ENCODE peak calls at places on chromosomes 3 and 15, in four cellular contexts. B is HepG2, Q is GM12878, A is H1. J is an unnamed sample.

GRCh38 chr15:70055601-70056051 is 42.1 kb downstream of the TLE3 start:
- DNase-seq in B (no peak), Q (no peak), A (no peak), J (no peak)

GRCh38 chr15:68730491-68731317 is 90.0 kb downstream of the ANP32A start:
- DNase-seq in B (peak; percentile 21), Q (no peak), A (peak; percentile 19), J (peak; percentile 55)

GRCh38 chr3:52533623-52534280 is at the start of gene NT5DC2:
- DNase-seq in B (peak; percentile 46), Q (no peak), A (no peak), J (peak; percentile 23)

GRCh38 chr3:136787226-136787793 is 31.6 kb upstream of the SLC35G2 start:
- DNase-seq in B (peak; percentile 27), Q (no peak), A (no peak), J (no peak)

GRCh38 chr3:33911525-33912322 is 113.3 kb downstream of the PDCD6IP start:
- DNase-seq in B (no peak), Q (no peak), A (no peak), J (no peak)

GRCh38 chr3:104628185-104628789 is 738.4 kb upstream of the ALCAM start:
- DNase-seq in B (peak; percentile 32), Q (no peak), A (no peak), J (no peak)

GRCh38 chr3:184378650-184379374 is 805 bp upstream of the THPO start:
- DNase-seq in B (no peak), Q (no peak), A (no peak), J (no peak)

GRCh38 chr3:180048840-180049239 is 12.1 kb upstream of the PEX5L start:
- DNase-seq in B (no peak), Q (no peak), A (no peak), J (no peak)

GRCh38 chr3:170330366-170330765 is 27.1 kb upstream of the SKIL start:
- DNase-seq in B (peak; percentile 68), Q (no peak), A (no peak), J (no peak)

GRCh38 chr3:110528305-110529121 is 543.1 kb upstream of the NECTIN3 start:
- DNase-seq in B (no peak), Q (no peak), A (no peak), J (peak; percentile 66)

GRCh38 chr3:49841126-49841525 is 15.2 kb downstream of the TRAIP start:
- DNase-seq in B (no peak), Q (no peak), A (peak; percentile 9), J (peak; percentile 32)

GRCh38 chr3:177498037-177498857 is 301.0 kb upstream of the TBL1XR1 start:
- DNase-seq in B (no peak), Q (no peak), A (no peak), J (no peak)

GRCh38 chr3:158810823-158811425 is 9.1 kb downstream of the MFSD1 start:
- DNase-seq in B (no peak), Q (no peak), A (no peak), J (no peak)

GRCh38 chr15:41827880-41828746 is at the start of gene JMJD7:
- DNase-seq in B (peak; percentile 61), Q (peak; percentile 44), A (peak; percentile 59), J (peak; percentile 58)

GRCh38 chr15:26294062-26294689 is 431.0 kb upstream of the ATP10A start:
- DNase-seq in B (no peak), Q (no peak), A (peak; percentile 71), J (peak; percentile 25)

GRCh38 chr3:112818289-112818688 is 28.4 kb downstream of the CD200R1L start:
- DNase-seq in B (no peak), Q (no peak), A (no peak), J (no peak)

GRCh38 chr3:32138545-32139104 is 32.2 kb downstream of the GPD1L start:
- DNase-seq in B (no peak), Q (no peak), A (no peak), J (no peak)

GRCh38 chr3:115680802-115681345 is 57.6 kb downstream of the GAP43 start:
- DNase-seq in B (no peak), Q (no peak), A (no peak), J (no peak)

GRCh38 chr15:67510597-67511225 is 10.2 kb upstream of the C15orf61 start:
- DNase-seq in B (no peak), Q (no peak), A (no peak), J (no peak)

DNA sequence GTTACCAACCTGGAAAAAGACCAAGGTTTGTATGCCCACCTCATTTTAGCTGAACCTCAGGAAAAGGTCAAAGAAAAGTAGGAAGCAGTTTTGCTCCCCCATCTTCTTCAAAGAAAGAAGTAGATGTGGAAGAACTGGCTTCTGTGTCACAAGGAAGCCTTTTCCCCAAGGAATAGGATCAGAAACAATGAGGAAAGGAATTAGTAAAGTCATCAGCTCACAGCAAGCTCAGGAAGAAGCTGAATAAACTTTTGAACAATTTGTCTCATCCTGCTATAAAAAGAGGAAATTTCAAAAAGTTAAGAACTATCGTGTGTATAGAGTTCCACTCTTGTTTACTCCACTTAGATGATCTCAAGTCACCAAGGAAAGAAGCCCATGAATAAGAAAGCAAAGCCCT is 174.2 kb downstream of the PDE8A start:
- DNase-seq in B (no peak), Q (no peak), A (no peak), J (no peak)
- TF ChIP-seq YY1 in B (no peak), Q (no peak), A (no peak), J (no peak)

GRCh38 chr3:105781871-105782270 is 86.9 kb downstream of the CBLB start:
- DNase-seq in B (no peak), Q (no peak), A (no peak), J (no peak)

GRCh38 chr3:105783631-105784030 is 85.2 kb downstream of the CBLB start:
- DNase-seq in B (no peak), Q (no peak), A (no peak), J (no peak)

GRCh38 chr3:105774444-105775180 is 94.2 kb downstream of the CBLB start:
- DNase-seq in B (no peak), Q (no peak), A (no peak), J (no peak)

GRCh38 chr3:105775368-105775767 is 93.4 kb downstream of the CBLB start:
- DNase-seq in B (no peak), Q (no peak), A (no peak), J (no peak)

GRCh38 chr3:105780114-105780513 is 88.7 kb downstream of the CBLB start:
- DNase-seq in B (no peak), Q (no peak), A (no peak), J (no peak)
- TF ChIP-seq SUZ12 in B (no peak), Q (no peak), A (no peak), J (no peak)

DNA sequence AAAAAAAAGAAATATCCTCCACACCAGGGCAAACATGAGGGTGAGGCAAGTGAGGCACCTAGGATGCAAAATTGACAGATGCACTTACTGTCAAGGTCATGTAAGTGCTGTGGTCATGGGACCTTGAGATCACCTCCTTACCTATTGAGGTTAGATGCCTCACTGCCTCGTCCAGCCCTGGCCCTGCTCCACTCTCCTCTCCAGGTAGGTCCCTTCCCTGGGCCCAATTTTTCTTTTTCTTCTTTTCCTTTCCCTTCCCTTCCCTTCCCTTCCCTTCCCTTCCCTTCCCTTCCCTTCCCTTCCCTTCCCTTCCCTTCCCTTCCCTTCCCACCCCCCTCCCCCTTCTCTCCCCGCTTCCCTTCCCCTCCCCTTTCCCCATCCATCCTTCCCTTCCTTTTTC is 71.1 kb upstream of the DLG1 start:
- DNase-seq in B (no peak), Q (no peak), A (no peak), J (no peak)
- TF ChIP-seq YY1 in B (no peak), Q (no peak), A (no peak), J (no peak)

GRCh38 chr3:150960708-150961684 is 11.5 kb downstream of the CLRN1 start:
- DNase-seq in B (no peak), Q (no peak), A (no peak), J (no peak)
- TF ChIP-seq SUZ12 in B (no peak), Q (no peak), A (no peak), J (no peak)

DNA sequence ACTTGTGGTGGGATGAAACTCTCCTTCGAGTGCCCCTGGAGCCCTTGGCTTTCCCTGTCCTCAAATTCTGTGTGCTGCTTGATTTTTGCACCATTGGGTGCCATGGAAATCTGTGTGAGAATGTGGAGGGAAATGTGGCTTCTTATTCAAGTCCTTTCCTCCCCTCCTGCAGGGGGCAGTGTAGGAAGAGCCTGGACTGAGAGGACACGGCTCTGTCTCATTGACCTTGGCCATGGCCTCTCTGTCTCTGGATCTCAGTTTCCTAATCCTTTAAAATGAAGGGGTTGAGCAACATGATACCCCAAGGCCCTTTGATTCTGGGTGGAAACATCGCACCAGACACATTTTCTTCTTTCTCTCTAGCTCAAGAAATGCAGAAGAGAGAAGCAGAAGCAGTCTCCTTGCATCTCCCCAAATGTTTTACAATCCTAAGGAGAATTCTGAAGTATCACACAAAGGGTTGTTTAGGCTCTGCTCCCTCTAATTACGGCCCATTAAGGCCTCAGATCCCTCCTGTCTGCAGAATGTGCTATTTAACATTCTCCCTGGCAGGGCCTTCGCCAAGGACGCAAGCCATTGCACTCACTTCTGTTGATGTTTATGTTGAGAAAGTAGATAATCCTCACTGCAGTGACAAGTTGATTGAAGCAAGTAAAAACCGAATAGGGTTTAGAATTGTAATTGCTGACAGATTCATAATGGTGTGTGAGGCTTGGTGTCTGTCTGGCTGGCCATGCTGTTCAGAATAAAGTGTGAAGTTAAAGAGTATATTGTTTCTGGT is 169.1 kb downstream of the TPRG1 start:
- DNase-seq in B (peak; percentile 24), Q (no peak), A (no peak), J (peak; percentile 23)
- TF ChIP-seq YY1 in B (no peak), Q (no peak), A (no peak), J (no peak)

GRCh38 chr15:43251185-43251862 is 15.4 kb downstream of the TGM5 start:
- DNase-seq in B (no peak), Q (no peak), A (no peak), J (no peak)

GRCh38 chr15:43251863-43252241 is 14.9 kb downstream of the TGM5 start:
- DNase-seq in B (no peak), Q (peak; percentile 53), A (no peak), J (no peak)

GRCh38 chr15:43255376-43255775 is 11.4 kb downstream of the TGM5 start:
- DNase-seq in B (no peak), Q (no peak), A (no peak), J (no peak)

GRCh38 chr15:43256341-43256740 is 10.4 kb downstream of the TGM5 start:
- DNase-seq in B (no peak), Q (no peak), A (no peak), J (no peak)

DNA sequence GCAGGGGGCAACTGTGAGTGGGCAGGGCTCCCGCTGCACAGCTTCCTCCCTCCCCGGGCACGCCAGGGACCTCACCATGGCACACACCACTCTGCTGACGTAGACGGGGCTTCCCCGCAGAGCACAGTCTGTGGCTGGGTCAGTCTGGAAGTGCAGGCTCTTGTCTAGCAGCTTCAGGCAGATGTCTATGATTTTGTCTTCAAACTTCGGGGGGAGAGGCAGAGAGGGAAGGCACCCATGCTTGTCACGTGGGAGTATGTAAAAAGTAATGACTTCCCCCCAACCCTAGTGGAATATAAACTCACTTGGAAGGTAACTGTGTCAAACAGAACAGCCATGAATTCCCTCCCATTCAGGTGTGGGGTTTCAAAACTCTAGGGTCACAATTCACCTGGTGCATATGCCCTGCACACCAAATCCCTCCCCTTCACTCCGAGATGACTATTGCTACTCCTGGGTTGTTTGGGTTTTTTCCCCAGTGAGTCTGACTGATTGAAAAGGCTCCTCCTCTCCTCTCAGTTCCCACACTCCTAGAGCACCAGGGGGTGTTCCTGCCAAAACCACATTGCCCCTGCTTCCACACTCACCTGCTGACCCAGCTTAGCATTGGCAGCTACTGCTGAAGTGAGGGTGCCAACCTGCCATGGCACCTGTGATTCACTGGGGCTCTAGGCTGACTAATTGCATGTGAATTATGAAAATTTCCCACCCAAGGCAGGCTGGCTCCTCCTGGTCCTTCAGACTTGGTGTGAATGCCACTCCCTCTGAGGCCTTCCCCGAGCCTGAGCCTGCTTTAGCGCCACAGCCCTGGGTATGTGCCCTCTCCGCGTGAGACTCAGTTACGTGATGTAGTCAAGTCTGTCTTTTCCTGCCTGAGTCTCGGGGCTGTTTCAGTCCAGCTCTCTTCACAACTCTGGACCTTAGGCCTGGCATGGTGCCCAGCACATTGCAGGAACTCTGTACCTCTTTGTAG is 13.0 kb downstream of the TGM5 start:
- DNase-seq in B (no peak), Q (peak; percentile 89), A (no peak), J (no peak)
- TF ChIP-seq SUZ12 in B (no peak), Q (no peak), A (no peak), J (no peak)

GRCh38 chr15:35605790-35606189 is 59.8 kb upstream of the DPH6 start:
- DNase-seq in B (no peak), Q (no peak), A (no peak), J (no peak)
- TF ChIP-seq YY1 in B (no peak), Q (no peak), A (no peak), J (no peak)

J was measured in NT2/D1.